ENCODE peak calls at places on chromosomes 4 and X, in four cellular contexts. Z, D, U and W are unnamed samples.

GRCh38 chr4:71382569-71383560 is 44.0 kb downstream of the SLC4A4 start:
- DNase-seq in Z (no peak), D (peak), U (no peak), W (no peak)

GRCh38 chrX:112380541-112381278 is 298.1 kb upstream of the TRPC5 start:
- DNase-seq in Z (no peak), D (no peak), U (no peak), W (no peak)

GRCh38 chr4:68724426-68724825 is 54.0 kb upstream of the UGT2B15 start:
- DNase-seq in Z (no peak), D (peak), U (peak), W (no peak)

GRCh38 chr4:8100696-8101095 is 57.9 kb downstream of the ABLIM2 start:
- DNase-seq in Z (no peak), D (no peak), U (no peak), W (no peak)

GRCh38 chrX:85992811-85993229 is 54.5 kb downstream of the CHM start:
- DNase-seq in Z (no peak), D (peak), U (no peak), W (no peak)

GRCh38 chr4:114187592-114187991 is 208.1 kb upstream of the ARSJ start:
- DNase-seq in Z (no peak), D (no peak), U (peak), W (no peak)

GRCh38 chrX:41010188-41010846 is 74.9 kb upstream of the USP9X start:
- DNase-seq in Z (peak), D (peak), U (no peak), W (peak)

GRCh38 chr4:99652596-99653436 is 4.8 kb downstream of the C4orf54 start:
- DNase-seq in Z (no peak), D (no peak), U (peak), W (no peak)

GRCh38 chrX:135327299-135327698 is 18.0 kb downstream of the ETDC start:
- DNase-seq in Z (no peak), D (peak), U (no peak), W (no peak)

GRCh38 chr4:74667438-74667837 is 126.9 kb downstream of the BTC start:
- DNase-seq in Z (no peak), D (no peak), U (no peak), W (no peak)

GRCh38 chr4:121898150-121898549 is 27.9 kb upstream of the BBS7 start:
- DNase-seq in Z (peak), D (peak), U (no peak), W (no peak)

GRCh38 chrX:70444326-70445196 is at the start of gene DLG3:
- DNase-seq in Z (peak), D (peak), U (peak), W (no peak)

GRCh38 chrX:16743604-16744325 is 24.4 kb downstream of the SYAP1 start:
- DNase-seq in Z (no peak), D (peak), U (no peak), W (no peak)

GRCh38 chrX:53251307-53251706 is 26.3 kb upstream of the KDM5C start:
- DNase-seq in Z (no peak), D (no peak), U (no peak), W (no peak)

GRCh38 chr4:179196511-179196910 is 1754.3 kb upstream of the AGA start:
- DNase-seq in Z (no peak), D (peak), U (no peak), W (no peak)

GRCh38 chrX:94389044-94389443 is 715.0 kb downstream of the FAM133A start:
- DNase-seq in Z (no peak), D (no peak), U (no peak), W (no peak)

GRCh38 chr4:84578540-84579409 is 4.2 kb upstream of the CDS1 start:
- DNase-seq in Z (peak), D (peak), U (peak), W (no peak)

GRCh38 chr4:67104145-67104544 is 441.2 kb downstream of the CENPC start:
- DNase-seq in Z (no peak), D (no peak), U (no peak), W (no peak)

GRCh38 chr4:11608992-11609391 is 180.3 kb upstream of the HS3ST1 start:
- DNase-seq in Z (no peak), D (no peak), U (peak), W (no peak)

GRCh38 chr4:182862166-182862875 is 54.9 kb downstream of the DCTD start:
- DNase-seq in Z (no peak), D (no peak), U (peak), W (no peak)

GRCh38 chr4:143186202-143186601 is 1.5 kb downstream of the USP38 start:
- DNase-seq in Z (no peak), D (peak), U (no peak), W (no peak)

GRCh38 chrX:107672955-107673378 is 44.7 kb downstream of the PRPS1 start:
- DNase-seq in Z (peak), D (peak), U (peak), W (peak)

GRCh38 chr4:42350611-42351182 is 46.6 kb upstream of the SHISA3 start:
- DNase-seq in Z (no peak), D (no peak), U (no peak), W (no peak)